ENCODE peak calls at places on chromosome 11, in nine cellular contexts. C, V, T, M, Y, U, R, A and D are unnamed samples.

GRCh38 chr11:57426754-57427691 is at the start of gene SLC43A3:
- DNase-seq in C (peak), V (peak), T (peak), M (peak), Y (peak), U (peak), R (peak), A (peak), D (no peak)

GRCh38 chr11:91272089-91272488 is 952.5 kb upstream of the FAT3 start:
- DNase-seq in C (no peak), V (no peak), T (no peak), M (no peak), Y (no peak), U (no peak), R (no peak), A (no peak), D (no peak)

GRCh38 chr11:71930556-71931244 is 1.9 kb downstream of the RNF121 start:
- DNase-seq in C (no peak), V (no peak), T (no peak), M (no peak), Y (no peak), U (no peak), R (no peak), A (no peak), D (no peak)

GRCh38 chr11:44861829-44862545 is 88.7 kb downstream of the TP53I11 start:
- DNase-seq in C (no peak), V (peak), T (peak), M (peak), Y (no peak), U (peak), R (no peak), A (peak), D (no peak)

GRCh38 chr11:122850076-122850631 is 11.9 kb downstream of the CRTAM start:
- DNase-seq in C (no peak), V (no peak), T (no peak), M (no peak), Y (no peak), U (peak), R (no peak), A (no peak), D (no peak)

GRCh38 chr11:16793009-16793408 is 54.6 kb downstream of the C11orf58 start:
- DNase-seq in C (no peak), V (no peak), T (no peak), M (no peak), Y (no peak), U (no peak), R (no peak), A (no peak), D (no peak)

GRCh38 chr11:74932169-74932568 is 16.7 kb downstream of the XRRA1 start:
- DNase-seq in C (no peak), V (no peak), T (no peak), M (no peak), Y (no peak), U (no peak), R (no peak), A (no peak), D (no peak)

GRCh38 chr11:65891180-65892136 is 985 bp downstream of the CCDC85B start:
- DNase-seq in C (no peak), V (no peak), T (no peak), M (peak), Y (no peak), U (no peak), R (peak), A (no peak), D (no peak)

GRCh38 chr11:124763156-124763947 is 1.3 kb upstream of the ESAM start:
- DNase-seq in C (peak), V (peak), T (peak), M (peak), Y (peak), U (peak), R (peak), A (peak), D (no peak)

GRCh38 chr11:2758751-2759150 is 59.0 kb upstream of the KCNQ1OT1 start:
- DNase-seq in C (no peak), V (no peak), T (no peak), M (no peak), Y (no peak), U (no peak), R (no peak), A (no peak), D (no peak)

GRCh38 chr11:24731554-24731953 is 234.7 kb downstream of the LUZP2 start:
- DNase-seq in C (no peak), V (no peak), T (no peak), M (no peak), Y (no peak), U (no peak), R (no peak), A (no peak), D (no peak)

GRCh38 chr11:33690290-33691050 is 10.2 kb downstream of the C11orf91 start:
- DNase-seq in C (peak), V (no peak), T (no peak), M (peak), Y (no peak), U (no peak), R (peak), A (peak), D (peak)

GRCh38 chr11:69398529-69399492 is 82.7 kb upstream of the LINC01488 start:
- DNase-seq in C (no peak), V (no peak), T (no peak), M (no peak), Y (no peak), U (no peak), R (no peak), A (peak), D (no peak)

GRCh38 chr11:94504689-94505293 is 7.5 kb upstream of the C11orf97 start:
- DNase-seq in C (no peak), V (no peak), T (no peak), M (no peak), Y (no peak), U (peak), R (no peak), A (peak), D (no peak)

GRCh38 chr11:116960916-116961315 is 123.5 kb upstream of the APOA1 start:
- DNase-seq in C (no peak), V (no peak), T (no peak), M (no peak), Y (no peak), U (no peak), R (no peak), A (peak), D (no peak)

GRCh38 chr11:102727890-102728289 is 3.1 kb upstream of the MMP8 start:
- DNase-seq in C (no peak), V (no peak), T (no peak), M (no peak), Y (no peak), U (no peak), R (no peak), A (no peak), D (no peak)

GRCh38 chr11:438101-438844 is 3.5 kb downstream of the ANO9 start:
- DNase-seq in C (no peak), V (no peak), T (no peak), M (no peak), Y (no peak), U (no peak), R (no peak), A (no peak), D (no peak)

GRCh38 chr11:33909552-33909951 is 17.7 kb upstream of the LMO2 start:
- DNase-seq in C (no peak), V (no peak), T (no peak), M (no peak), Y (no peak), U (no peak), R (no peak), A (no peak), D (no peak)

GRCh38 chr11:2209900-2210321 is 38.3 kb upstream of the TH start:
- DNase-seq in C (no peak), V (no peak), T (no peak), M (peak), Y (no peak), U (no peak), R (no peak), A (no peak), D (no peak)

GRCh38 chr11:19673924-19674390 is 38.7 kb upstream of the NAV2 start:
- DNase-seq in C (peak), V (no peak), T (no peak), M (peak), Y (no peak), U (no peak), R (no peak), A (peak), D (peak)

GRCh38 chr11:133835258-133836075 is 9.8 kb downstream of the SPATA19 start:
- DNase-seq in C (peak), V (peak), T (no peak), M (no peak), Y (no peak), U (no peak), R (peak), A (peak), D (peak)